ENCODE peak calls at places on chromosomes 2 and 18, in six cellular contexts. Z, B, V, I, J and U are unnamed samples.
A peak's percentile ranks its signal among the peaks of the same experiment; 100 is the strongest.

GRCh38 chr2:28736034-28736433 is 15.6 kb upstream of the PPP1CB start:
- DNase-seq in Z (no peak), B (no peak), V (no peak), I (peak; percentile 92), J (no peak), U (no peak)

GRCh38 chr2:167334343-167334742 is 446.1 kb downstream of the XIRP2 start:
- DNase-seq in Z (no peak), B (no peak), V (no peak), I (no peak), J (no peak), U (no peak)

GRCh38 chr18:29378739-29379138 is 1201.8 kb upstream of the CDH2 start:
- DNase-seq in Z (no peak), B (no peak), V (no peak), I (no peak), J (no peak), U (no peak)

GRCh38 chr2:175889557-175890355 is 112.3 kb downstream of the LNPK start:
- DNase-seq in Z (no peak), B (no peak), V (no peak), I (no peak), J (no peak), U (no peak)

GRCh38 chr18:53639696-53640095 is 584.8 kb downstream of the MBD2 start:
- DNase-seq in Z (no peak), B (no peak), V (no peak), I (no peak), J (no peak), U (no peak)

GRCh38 chr2:143392358-143392757 is 263.1 kb downstream of the ARHGAP15 start:
- DNase-seq in Z (no peak), B (no peak), V (no peak), I (no peak), J (no peak), U (no peak)

GRCh38 chr2:156399950-156400703 is 36.1 kb upstream of the GPD2 start:
- DNase-seq in Z (peak; percentile 92), B (peak; percentile 55), V (peak; percentile 64), I (peak; percentile 81), J (peak; percentile 86), U (no peak)

GRCh38 chr18:41073372-41073954 is 881.6 kb upstream of the PIK3C3 start:
- DNase-seq in Z (no peak), B (no peak), V (peak; percentile 90), I (no peak), J (no peak), U (no peak)

GRCh38 chr2:71608034-71608433 is 154.7 kb downstream of the DYSF start:
- DNase-seq in Z (no peak), B (no peak), V (no peak), I (peak; percentile 13), J (peak; percentile 43), U (peak; percentile 67)

GRCh38 chr2:68553098-68553497 is 85.7 kb downstream of the APLF start:
- DNase-seq in Z (no peak), B (no peak), V (no peak), I (no peak), J (no peak), U (no peak)

GRCh38 chr2:172998547-172998946 is 77.1 kb upstream of the MAP3K20 start:
- DNase-seq in Z (no peak), B (no peak), V (no peak), I (no peak), J (no peak), U (no peak)

GRCh38 chr18:5066380-5066977 is 130.6 kb downstream of the AKAIN1 start:
- DNase-seq in Z (peak; percentile 20), B (peak; percentile 12), V (no peak), I (no peak), J (no peak), U (no peak)

GRCh38 chr2:232836934-232837333 is 33.1 kb upstream of the SNORC start:
- DNase-seq in Z (no peak), B (no peak), V (no peak), I (no peak), J (no peak), U (no peak)

GRCh38 chr2:179861777-179862117 is 335 bp upstream of the ZNF385B start:
- DNase-seq in Z (no peak), B (no peak), V (peak; percentile 5), I (no peak), J (no peak), U (no peak)

GRCh38 chr18:24413148-24413547 is 13.3 kb upstream of the IMPACT start:
- DNase-seq in Z (peak; percentile 9), B (no peak), V (no peak), I (no peak), J (no peak), U (no peak)

GRCh38 chr2:119253760-119254600 is 30.3 kb downstream of the STEAP3 start:
- DNase-seq in Z (no peak), B (no peak), V (no peak), I (no peak), J (no peak), U (no peak)

GRCh38 chr2:191811807-191812602 is 34.9 kb downstream of the CAVIN2 start:
- DNase-seq in Z (peak; percentile 65), B (peak; percentile 68), V (peak; percentile 69), I (peak; percentile 68), J (no peak), U (no peak)

GRCh38 chr2:85194780-85195480 is 61.7 kb downstream of the TCF7L1 start:
- DNase-seq in Z (no peak), B (no peak), V (no peak), I (no peak), J (no peak), U (no peak)

GRCh38 chr2:60612028-60612427 is 58.6 kb upstream of the BCL11A start:
- DNase-seq in Z (no peak), B (no peak), V (no peak), I (no peak), J (no peak), U (no peak)

GRCh38 chr2:152962446-152962845 is 244.0 kb downstream of the ARL6IP6 start:
- DNase-seq in Z (no peak), B (no peak), V (no peak), I (no peak), J (no peak), U (no peak)

GRCh38 chr2:73175663-73176204 is 26.6 kb upstream of the NOTO start:
- DNase-seq in Z (no peak), B (peak; percentile 53), V (peak; percentile 62), I (peak; percentile 93), J (peak; percentile 92), U (no peak)

GRCh38 chr2:215415820-215416613 is 19.9 kb downstream of the FN1 start:
- DNase-seq in Z (no peak), B (no peak), V (no peak), I (no peak), J (no peak), U (no peak)

GRCh38 chr2:100137318-100137717 is 5.1 kb downstream of the AFF3 start:
- DNase-seq in Z (no peak), B (no peak), V (no peak), I (no peak), J (no peak), U (no peak)

GRCh38 chr18:12376718-12377555 is at the start of gene AFG3L2:
- DNase-seq in Z (peak; percentile 98), B (peak; percentile 96), V (peak; percentile 98), I (peak; percentile 100), J (peak; percentile 100), U (peak; percentile 100)
- TF ChIP-seq POLR2A in Z (peak; percentile 88), B (peak; percentile 75), V (peak; percentile 94), I (no peak), J (peak; percentile 78), U (no peak)

GRCh38 chr2:8790739-8791162 is 46.7 kb downstream of the KIDINS220 start:
- DNase-seq in Z (no peak), B (no peak), V (no peak), I (no peak), J (no peak), U (no peak)
- TF ChIP-seq POLR2A in Z (no peak), B (no peak), V (no peak), I (no peak), J (no peak), U (no peak)

DNA sequence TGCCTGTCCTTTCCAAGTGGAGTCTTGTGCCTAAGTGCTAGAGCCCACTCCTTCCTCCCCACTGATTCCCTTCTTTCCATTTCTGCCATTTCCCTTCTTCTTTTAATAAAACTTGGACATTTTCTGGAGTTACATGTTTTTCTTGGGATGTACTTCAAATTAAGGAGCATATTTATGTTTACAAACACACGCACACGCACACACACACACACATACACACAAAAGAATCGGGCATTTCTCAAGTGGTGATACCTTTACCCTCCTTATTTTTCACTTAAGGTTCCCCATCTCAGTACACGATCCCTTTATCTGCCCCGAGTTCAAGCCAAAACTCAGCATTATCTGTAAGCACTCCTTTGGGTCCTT is 154.3 kb downstream of the TGIF1 start:
- DNase-seq in Z (no peak), B (no peak), V (no peak), I (no peak), J (no peak), U (no peak)
- TF ChIP-seq POLR2A in Z (no peak), B (no peak), V (no peak), I (no peak), J (no peak), U (no peak)

DNA sequence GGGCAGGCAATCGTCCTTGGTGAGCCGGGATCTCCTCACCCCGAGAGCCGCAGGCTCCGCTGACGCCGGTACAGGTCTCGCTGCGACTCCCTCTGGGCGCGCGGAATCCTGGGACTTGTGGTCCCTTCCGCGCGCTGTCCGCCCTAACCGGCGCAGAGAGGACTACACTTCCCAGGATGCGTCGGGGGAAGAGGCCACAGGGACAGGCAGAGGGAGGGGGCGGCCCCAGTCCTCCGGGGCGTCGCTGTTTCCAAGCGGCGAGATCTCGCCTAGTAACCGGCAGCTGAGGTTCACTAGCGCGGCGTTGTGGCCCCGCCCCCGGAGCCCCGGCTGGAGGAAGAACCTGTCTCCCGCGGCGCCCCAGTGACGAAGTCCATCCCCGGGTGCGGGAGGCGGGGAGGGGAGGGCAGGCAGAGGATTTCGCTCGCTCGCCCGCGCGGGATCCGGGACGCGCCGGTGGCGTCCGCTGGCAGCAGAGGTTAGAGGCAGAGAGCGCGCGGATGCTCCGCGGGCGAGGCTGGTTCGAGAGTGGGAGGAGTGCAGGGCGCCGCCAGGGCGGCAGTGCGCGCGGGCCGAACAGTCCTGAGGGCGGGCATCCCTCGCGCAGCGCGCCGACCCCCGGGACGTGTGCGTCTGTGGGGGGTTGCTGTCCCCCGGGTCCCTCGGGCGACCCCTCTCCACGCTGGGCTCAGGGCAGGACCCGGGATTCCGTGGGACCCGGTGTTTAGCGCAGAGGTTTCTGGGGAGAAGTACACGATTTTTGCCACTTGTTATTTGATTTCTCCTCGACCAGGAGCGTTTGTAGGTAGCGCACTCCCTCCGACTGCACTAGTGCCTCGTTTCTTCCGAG is at the start of gene EML6:
- DNase-seq in Z (peak; percentile 99), B (peak; percentile 99), V (peak; percentile 98), I (peak; percentile 98), J (peak; percentile 98), U (peak; percentile 98)
- TF ChIP-seq POLR2A in Z (no peak), B (no peak), V (peak; percentile 8), I (no peak), J (no peak), U (no peak)

GRCh38 chr18:50454379-50455005 is 79.6 kb downstream of the SKA1 start:
- DNase-seq in Z (no peak), B (no peak), V (no peak), I (no peak), J (no peak), U (no peak)

GRCh38 chr18:50458366-50458765 is 83.5 kb downstream of the SKA1 start:
- DNase-seq in Z (no peak), B (no peak), V (no peak), I (no peak), J (no peak), U (no peak)

GRCh38 chr18:50458796-50459195 is 84.0 kb downstream of the SKA1 start:
- DNase-seq in Z (no peak), B (peak; percentile 7), V (no peak), I (no peak), J (no peak), U (no peak)

GRCh38 chr18:50457639-50458038 is 82.8 kb downstream of the SKA1 start:
- DNase-seq in Z (no peak), B (no peak), V (no peak), I (no peak), J (no peak), U (no peak)

GRCh38 chr18:50456285-50456684 is 81.4 kb downstream of the SKA1 start:
- DNase-seq in Z (no peak), B (no peak), V (no peak), I (no peak), J (no peak), U (no peak)
- TF ChIP-seq POLR2A in Z (no peak), B (no peak), V (no peak), I (no peak), J (no peak), U (no peak)